ENCODE peak calls at places on chromosomes 12 and 14, in eight cellular contexts. One of them, this sample, is unnamed.

GRCh38 chr12:53068811-53069585 is 10.2 kb downstream of the SPRYD3 start:
- DNase-seq in T-helper 22 cell: no peak
- DNase-seq in AG09309: no peak
- DNase-seq in NCI-H146: no peak
- DNase-seq in stimulated activated CD4-positive, alpha-beta T cell treated with anti-CD3 and anti-CD28 coated beads, Interleukin-2, amount 100 ng/mL, for 48 hours: no peak
- DNase-seq in psoas muscle: peak
- DNase-seq in hippocampal formation: no peak
- DNase-seq in activated CD8-positive, alpha-beta T cell treated with anti-CD3 and anti-CD28 coated beads for 36 hours: no peak
- DNase-seq in this sample: peak

GRCh38 chr14:61578745-61579144 is 116.6 kb upstream of the HIF1A start:
- DNase-seq in T-helper 22 cell: no peak
- DNase-seq in AG09309: no peak
- DNase-seq in NCI-H146: no peak
- DNase-seq in stimulated activated CD4-positive, alpha-beta T cell treated with anti-CD3 and anti-CD28 coated beads, Interleukin-2, amount 100 ng/mL, for 48 hours: no peak
- DNase-seq in psoas muscle: no peak
- DNase-seq in hippocampal formation: no peak
- DNase-seq in activated CD8-positive, alpha-beta T cell treated with anti-CD3 and anti-CD28 coated beads for 36 hours: no peak
- DNase-seq in this sample: no peak

GRCh38 chr12:119334459-119335170 is at the start of gene CCDC60:
- DNase-seq in T-helper 22 cell: no peak
- DNase-seq in AG09309: no peak
- DNase-seq in NCI-H146: no peak
- DNase-seq in stimulated activated CD4-positive, alpha-beta T cell treated with anti-CD3 and anti-CD28 coated beads, Interleukin-2, amount 100 ng/mL, for 48 hours: no peak
- DNase-seq in psoas muscle: no peak
- DNase-seq in hippocampal formation: no peak
- DNase-seq in activated CD8-positive, alpha-beta T cell treated with anti-CD3 and anti-CD28 coated beads for 36 hours: peak
- DNase-seq in this sample: no peak

GRCh38 chr12:33828326-33828725 is 194.0 kb upstream of the ALG10 start:
- DNase-seq in T-helper 22 cell: no peak
- DNase-seq in AG09309: no peak
- DNase-seq in NCI-H146: no peak
- DNase-seq in stimulated activated CD4-positive, alpha-beta T cell treated with anti-CD3 and anti-CD28 coated beads, Interleukin-2, amount 100 ng/mL, for 48 hours: no peak
- DNase-seq in psoas muscle: no peak
- DNase-seq in hippocampal formation: no peak
- DNase-seq in activated CD8-positive, alpha-beta T cell treated with anti-CD3 and anti-CD28 coated beads for 36 hours: no peak
- DNase-seq in this sample: no peak

GRCh38 chr14:90632868-90633267 is 183.4 kb downstream of the TTC7B start:
- DNase-seq in T-helper 22 cell: no peak
- DNase-seq in AG09309: no peak
- DNase-seq in NCI-H146: no peak
- DNase-seq in stimulated activated CD4-positive, alpha-beta T cell treated with anti-CD3 and anti-CD28 coated beads, Interleukin-2, amount 100 ng/mL, for 48 hours: no peak
- DNase-seq in psoas muscle: no peak
- DNase-seq in hippocampal formation: no peak
- DNase-seq in activated CD8-positive, alpha-beta T cell treated with anti-CD3 and anti-CD28 coated beads for 36 hours: no peak
- DNase-seq in this sample: no peak

GRCh38 chr14:101774006-101774755 is 12.7 kb downstream of the PPP2R5C start:
- DNase-seq in T-helper 22 cell: no peak
- DNase-seq in AG09309: no peak
- DNase-seq in NCI-H146: no peak
- DNase-seq in stimulated activated CD4-positive, alpha-beta T cell treated with anti-CD3 and anti-CD28 coated beads, Interleukin-2, amount 100 ng/mL, for 48 hours: no peak
- DNase-seq in psoas muscle: no peak
- DNase-seq in hippocampal formation: peak
- DNase-seq in activated CD8-positive, alpha-beta T cell treated with anti-CD3 and anti-CD28 coated beads for 36 hours: no peak
- DNase-seq in this sample: no peak

GRCh38 chr14:34053666-34054065 is 102.8 kb upstream of the EGLN3 start:
- DNase-seq in T-helper 22 cell: no peak
- DNase-seq in AG09309: no peak
- DNase-seq in NCI-H146: no peak
- DNase-seq in stimulated activated CD4-positive, alpha-beta T cell treated with anti-CD3 and anti-CD28 coated beads, Interleukin-2, amount 100 ng/mL, for 48 hours: no peak
- DNase-seq in psoas muscle: peak
- DNase-seq in hippocampal formation: no peak
- DNase-seq in activated CD8-positive, alpha-beta T cell treated with anti-CD3 and anti-CD28 coated beads for 36 hours: no peak
- DNase-seq in this sample: peak

GRCh38 chr12:94557896-94558295 is 92.5 kb downstream of the TMCC3 start:
- DNase-seq in T-helper 22 cell: no peak
- DNase-seq in AG09309: no peak
- DNase-seq in NCI-H146: no peak
- DNase-seq in stimulated activated CD4-positive, alpha-beta T cell treated with anti-CD3 and anti-CD28 coated beads, Interleukin-2, amount 100 ng/mL, for 48 hours: no peak
- DNase-seq in psoas muscle: no peak
- DNase-seq in hippocampal formation: no peak
- DNase-seq in activated CD8-positive, alpha-beta T cell treated with anti-CD3 and anti-CD28 coated beads for 36 hours: no peak
- DNase-seq in this sample: no peak

GRCh38 chr12:32671930-32672785 is 6.9 kb upstream of the DNM1L start:
- DNase-seq in T-helper 22 cell: no peak
- DNase-seq in AG09309: peak
- DNase-seq in NCI-H146: peak
- DNase-seq in stimulated activated CD4-positive, alpha-beta T cell treated with anti-CD3 and anti-CD28 coated beads, Interleukin-2, amount 100 ng/mL, for 48 hours: no peak
- DNase-seq in psoas muscle: no peak
- DNase-seq in hippocampal formation: peak
- DNase-seq in activated CD8-positive, alpha-beta T cell treated with anti-CD3 and anti-CD28 coated beads for 36 hours: peak
- DNase-seq in this sample: no peak

GRCh38 chr12:117486840-117487659 is 125.6 kb upstream of the NOS1 start:
- DNase-seq in T-helper 22 cell: no peak
- DNase-seq in AG09309: no peak
- DNase-seq in NCI-H146: no peak
- DNase-seq in stimulated activated CD4-positive, alpha-beta T cell treated with anti-CD3 and anti-CD28 coated beads, Interleukin-2, amount 100 ng/mL, for 48 hours: no peak
- DNase-seq in psoas muscle: peak
- DNase-seq in hippocampal formation: no peak
- DNase-seq in activated CD8-positive, alpha-beta T cell treated with anti-CD3 and anti-CD28 coated beads for 36 hours: no peak
- DNase-seq in this sample: no peak

GRCh38 chr12:27424631-27425230 is 21.8 kb upstream of the SMCO2 start:
- DNase-seq in T-helper 22 cell: no peak
- DNase-seq in AG09309: peak
- DNase-seq in NCI-H146: peak
- DNase-seq in stimulated activated CD4-positive, alpha-beta T cell treated with anti-CD3 and anti-CD28 coated beads, Interleukin-2, amount 100 ng/mL, for 48 hours: no peak
- DNase-seq in psoas muscle: no peak
- DNase-seq in hippocampal formation: no peak
- DNase-seq in activated CD8-positive, alpha-beta T cell treated with anti-CD3 and anti-CD28 coated beads for 36 hours: peak
- DNase-seq in this sample: no peak

GRCh38 chr14:66746316-66747006 is 238.5 kb downstream of the GPHN start:
- DNase-seq in T-helper 22 cell: no peak
- DNase-seq in AG09309: peak
- DNase-seq in NCI-H146: no peak
- DNase-seq in stimulated activated CD4-positive, alpha-beta T cell treated with anti-CD3 and anti-CD28 coated beads, Interleukin-2, amount 100 ng/mL, for 48 hours: no peak
- DNase-seq in psoas muscle: no peak
- DNase-seq in hippocampal formation: peak
- DNase-seq in activated CD8-positive, alpha-beta T cell treated with anti-CD3 and anti-CD28 coated beads for 36 hours: peak
- DNase-seq in this sample: no peak

GRCh38 chr14:79256311-79256879 is 954.9 kb downstream of the DIO2 start:
- DNase-seq in T-helper 22 cell: no peak
- DNase-seq in AG09309: no peak
- DNase-seq in NCI-H146: no peak
- DNase-seq in stimulated activated CD4-positive, alpha-beta T cell treated with anti-CD3 and anti-CD28 coated beads, Interleukin-2, amount 100 ng/mL, for 48 hours: no peak
- DNase-seq in psoas muscle: no peak
- DNase-seq in hippocampal formation: no peak
- DNase-seq in activated CD8-positive, alpha-beta T cell treated with anti-CD3 and anti-CD28 coated beads for 36 hours: no peak
- DNase-seq in this sample: no peak

This sample was measured in left ventricle myocardium superior.